ENCODE peak calls at places on chromosomes 4 and X, in four cellular contexts. One of them, this sample, is unnamed. For H3K4me1, the result is how much of the 10 kb centered on the place peaks cover.

GRCh38 chr4:8874003-8874895 is 2.6 kb upstream of the HMX1 start:
- DNase-seq in fibroblast of lung: no peak
- DNase-seq in CD8-positive, alpha-beta T cell: no peak
- DNase-seq in heart left ventricle: no peak
- DNase-seq in this sample: no peak

GRCh38 chrX:107563851-107564250 is 64.5 kb upstream of the PRPS1 start:
- DNase-seq in fibroblast of lung: no peak
- DNase-seq in CD8-positive, alpha-beta T cell: no peak
- DNase-seq in heart left ventricle: no peak
- DNase-seq in this sample: no peak

GRCh38 chr4:152515678-152516077 is 20.2 kb downstream of the FBXW7 start:
- DNase-seq in CD8-positive, alpha-beta T cell: no peak
- DNase-seq in heart left ventricle: no peak
- DNase-seq in fibroblast of lung: peak
- DNase-seq in this sample: no peak

GRCh38 chr4:4658051-4658450 is 116.2 kb upstream of the STX18 start:
- DNase-seq in CD8-positive, alpha-beta T cell: no peak
- DNase-seq in heart left ventricle: no peak
- DNase-seq in fibroblast of lung: no peak
- DNase-seq in this sample: no peak

GRCh38 chr4:150578745-150579470 is 3.0 kb upstream of the MAB21L2 start:
- DNase-seq in fibroblast of lung: peak
- DNase-seq in heart left ventricle: no peak
- DNase-seq in CD8-positive, alpha-beta T cell: no peak
- DNase-seq in this sample: no peak

GRCh38 chrX:19658030-19658429 is 142.7 kb upstream of the MAP3K15 start:
- DNase-seq in heart left ventricle: no peak
- DNase-seq in CD8-positive, alpha-beta T cell: no peak
- DNase-seq in fibroblast of lung: no peak
- DNase-seq in this sample: no peak

GRCh38 chr4:168743576-168743975 is 246.7 kb downstream of the PALLD start:
- DNase-seq in fibroblast of lung: peak
- DNase-seq in CD8-positive, alpha-beta T cell: no peak
- DNase-seq in heart left ventricle: no peak
- DNase-seq in this sample: no peak

GRCh38 chr4:181611033-181611711 is 632.0 kb upstream of the TENM3 start:
- DNase-seq in fibroblast of lung: peak
- DNase-seq in heart left ventricle: no peak
- DNase-seq in CD8-positive, alpha-beta T cell: no peak
- DNase-seq in this sample: no peak

GRCh38 chr4:122305853-122306252 is 73.0 kb upstream of the ADAD1 start:
- DNase-seq in heart left ventricle: no peak
- DNase-seq in fibroblast of lung: no peak
- DNase-seq in CD8-positive, alpha-beta T cell: no peak
- DNase-seq in this sample: no peak

GRCh38 chrX:108735680-108736508 is 469 bp downstream of the IRS4 start:
- DNase-seq in heart left ventricle: no peak
- DNase-seq in CD8-positive, alpha-beta T cell: no peak
- DNase-seq in fibroblast of lung: peak
- DNase-seq in this sample: no peak

GRCh38 chr4:161356351-161356750 is 807.4 kb downstream of the FSTL5 start:
- DNase-seq in fibroblast of lung: no peak
- DNase-seq in heart left ventricle: no peak
- DNase-seq in CD8-positive, alpha-beta T cell: no peak
- DNase-seq in this sample: no peak

GRCh38 chrX:136318895-136319597 is 18.3 kb downstream of the ADGRG4 start:
- DNase-seq in heart left ventricle: no peak
- DNase-seq in fibroblast of lung: no peak
- DNase-seq in CD8-positive, alpha-beta T cell: no peak
- DNase-seq in this sample: no peak

GRCh38 chr4:112853662-112854256 is 195.7 kb upstream of the ANK2 start:
- DNase-seq in heart left ventricle: no peak
- DNase-seq in fibroblast of lung: peak
- DNase-seq in CD8-positive, alpha-beta T cell: no peak
- DNase-seq in this sample: no peak

GRCh38 chr4:151226004-151226932 is 50.7 kb upstream of the PRSS48 start:
- DNase-seq in heart left ventricle: no peak
- DNase-seq in fibroblast of lung: peak
- DNase-seq in CD8-positive, alpha-beta T cell: no peak
- DNase-seq in this sample: no peak

GRCh38 chr4:80361329-80361900 is 25.9 kb downstream of the CFAP299 start:
- DNase-seq in CD8-positive, alpha-beta T cell: no peak
- DNase-seq in heart left ventricle: no peak
- DNase-seq in fibroblast of lung: peak
- DNase-seq in this sample: no peak

GRCh38 chr4:122759639-122760310 is 27.3 kb downstream of the BBS12 start:
- DNase-seq in CD8-positive, alpha-beta T cell: no peak
- DNase-seq in heart left ventricle: no peak
- DNase-seq in fibroblast of lung: peak
- DNase-seq in this sample: no peak

GRCh38 chr4:119656342-119656741 is 27.7 kb upstream of the PDE5A start:
- DNase-seq in CD8-positive, alpha-beta T cell: no peak
- DNase-seq in fibroblast of lung: no peak
- DNase-seq in heart left ventricle: no peak
- DNase-seq in this sample: no peak

GRCh38 chr4:94436512-94436911 is 15.2 kb upstream of the PDLIM5 start:
- DNase-seq in heart left ventricle: no peak
- DNase-seq in CD8-positive, alpha-beta T cell: no peak
- DNase-seq in fibroblast of lung: no peak
- DNase-seq in this sample: no peak

GRCh38 chrX:149074429-149074828 is 430.7 kb downstream of the IDS start:
- DNase-seq in heart left ventricle: peak
- DNase-seq in fibroblast of lung: peak
- DNase-seq in CD8-positive, alpha-beta T cell: no peak
- DNase-seq in this sample: no peak

GRCh38 chrX:147846676-147847075 is 65.0 kb upstream of the FMR1 start:
- DNase-seq in heart left ventricle: no peak
- DNase-seq in CD8-positive, alpha-beta T cell: no peak
- DNase-seq in fibroblast of lung: no peak
- DNase-seq in this sample: no peak

GRCh38 chr4:2449511-2450392 is 19.2 kb upstream of the RNF4 start:
- DNase-seq in fibroblast of lung: no peak
- DNase-seq in heart left ventricle: no peak
- DNase-seq in CD8-positive, alpha-beta T cell: no peak
- DNase-seq in this sample: no peak

GRCh38 chrX:46770817-46771163 is 11.9 kb upstream of the SLC9A7 start:
- DNase-seq in heart left ventricle: no peak
- DNase-seq in CD8-positive, alpha-beta T cell: no peak
- DNase-seq in fibroblast of lung: peak
- DNase-seq in this sample: no peak

GRCh38 chr4:107094976-107095375 is 58.9 kb upstream of the DKK2 start:
- DNase-seq in fibroblast of lung: no peak
- DNase-seq in heart left ventricle: no peak
- DNase-seq in CD8-positive, alpha-beta T cell: no peak
- DNase-seq in this sample: no peak

GRCh38 chrX:153624196-153625091 is 22.6 kb upstream of the DUSP9 start:
- DNase-seq in CD8-positive, alpha-beta T cell: no peak
- DNase-seq in heart left ventricle: no peak
- DNase-seq in fibroblast of lung: no peak
- DNase-seq in this sample: no peak

GRCh38 chr4:134145369-134145768 is 56.2 kb downstream of the PABPC4L start:
- DNase-seq in heart left ventricle: no peak
- DNase-seq in fibroblast of lung: no peak
- DNase-seq in CD8-positive, alpha-beta T cell: no peak
- DNase-seq in this sample: no peak

GRCh38 chr4:184744251-184744650 is 10.4 kb upstream of the CENPU start:
- DNase-seq in CD8-positive, alpha-beta T cell: no peak
- DNase-seq in heart left ventricle: no peak
- DNase-seq in fibroblast of lung: no peak
- DNase-seq in this sample: no peak

GRCh38 chrX:856901-857300 is 226.3 kb downstream of the SHOX start:
- DNase-seq in CD8-positive, alpha-beta T cell: no peak
- DNase-seq in heart left ventricle: no peak
- DNase-seq in fibroblast of lung: no peak
- DNase-seq in this sample: no peak

GRCh38 chr4:150078996-150079581 is 844 bp downstream of the DCLK2 start:
- DNase-seq in heart left ventricle: peak
- DNase-seq in fibroblast of lung: peak
- DNase-seq in CD8-positive, alpha-beta T cell: no peak
- DNase-seq in this sample: no peak

GRCh38 chrX:46381630-46382029 is 163.6 kb downstream of the ZNF674 start:
- DNase-seq in heart left ventricle: no peak
- DNase-seq in CD8-positive, alpha-beta T cell: peak
- DNase-seq in fibroblast of lung: no peak
- DNase-seq in this sample: no peak

GRCh38 chr4:52877694-52878093 is 15.6 kb downstream of the RASL11B start:
- DNase-seq in heart left ventricle: no peak
- DNase-seq in CD8-positive, alpha-beta T cell: no peak
- DNase-seq in fibroblast of lung: no peak
- DNase-seq in this sample: no peak

GRCh38 chrX:119687661-119688413 is 5.1 kb downstream of the SEPTIN6 start:
- DNase-seq in CD8-positive, alpha-beta T cell: no peak
- DNase-seq in fibroblast of lung: no peak
- DNase-seq in heart left ventricle: no peak
- DNase-seq in this sample: no peak

GRCh38 chr4:139819082-139819481 is 153.5 kb downstream of the MGST2 start:
- DNase-seq in CD8-positive, alpha-beta T cell: no peak
- DNase-seq in heart left ventricle: no peak
- DNase-seq in fibroblast of lung: no peak
- DNase-seq in this sample: no peak
- H3K4me1 ChIP-seq in CD8-positive, alpha-beta T cell: under half
- H3K4me1 ChIP-seq in heart left ventricle: under half
- H3K4me1 ChIP-seq in fibroblast of lung: under half
- H3K4me1 ChIP-seq in this sample: under half

GRCh38 chrX:11427082-11428033 is 134.1 kb downstream of the AMELX start:
- DNase-seq in fibroblast of lung: peak
- DNase-seq in heart left ventricle: peak
- DNase-seq in CD8-positive, alpha-beta T cell: no peak
- DNase-seq in this sample: no peak
- H3K27ac ChIP-seq in fibroblast of lung: peak
- H3K27ac ChIP-seq in heart left ventricle: peak
- H3K27ac ChIP-seq in CD8-positive, alpha-beta T cell: no peak
- H3K27ac ChIP-seq in this sample: peak

GRCh38 chr4:7209699-7210098 is 17.4 kb downstream of the SORCS2 start:
- DNase-seq in fibroblast of lung: no peak
- DNase-seq in CD8-positive, alpha-beta T cell: no peak
- DNase-seq in heart left ventricle: no peak
- DNase-seq in this sample: no peak

GRCh38 chr4:7212921-7213320 is 20.6 kb downstream of the SORCS2 start:
- DNase-seq in CD8-positive, alpha-beta T cell: no peak
- DNase-seq in heart left ventricle: no peak
- DNase-seq in fibroblast of lung: no peak
- DNase-seq in this sample: no peak

GRCh38 chr4:7212101-7212674 is 19.9 kb downstream of the SORCS2 start:
- DNase-seq in heart left ventricle: no peak
- DNase-seq in CD8-positive, alpha-beta T cell: no peak
- DNase-seq in fibroblast of lung: no peak
- DNase-seq in this sample: no peak

GRCh38 chr4:7208509-7209451 is 16.4 kb downstream of the SORCS2 start:
- DNase-seq in CD8-positive, alpha-beta T cell: no peak
- DNase-seq in heart left ventricle: no peak
- DNase-seq in fibroblast of lung: no peak
- DNase-seq in this sample: no peak

DNA sequence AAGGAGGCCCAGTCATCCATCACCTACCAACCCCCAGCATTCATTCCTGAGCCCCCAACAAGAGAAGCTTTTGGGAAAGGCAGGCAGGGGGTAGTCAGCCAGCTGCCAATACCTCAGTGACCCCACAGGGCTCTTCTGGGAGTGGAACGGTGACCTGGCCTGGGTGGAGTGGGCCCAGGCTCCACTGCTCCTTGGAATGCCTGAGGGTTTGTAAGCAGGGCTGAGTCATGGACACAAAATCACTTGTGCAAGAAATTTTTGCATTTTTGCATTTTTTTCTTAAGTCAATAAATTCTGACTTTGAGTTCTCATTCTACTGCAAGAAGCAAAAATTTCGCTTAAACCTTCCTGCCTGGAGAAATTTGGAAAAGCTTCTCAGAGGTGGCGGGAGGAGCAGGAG is 18.5 kb downstream of the SORCS2 start:
- DNase-seq in CD8-positive, alpha-beta T cell: no peak
- DNase-seq in heart left ventricle: no peak
- DNase-seq in fibroblast of lung: peak
- DNase-seq in this sample: no peak
- H3K4me1 ChIP-seq in CD8-positive, alpha-beta T cell: under half
- H3K4me1 ChIP-seq in heart left ventricle: under half
- H3K4me1 ChIP-seq in fibroblast of lung: under half
- H3K4me1 ChIP-seq in this sample: under half

DNA sequence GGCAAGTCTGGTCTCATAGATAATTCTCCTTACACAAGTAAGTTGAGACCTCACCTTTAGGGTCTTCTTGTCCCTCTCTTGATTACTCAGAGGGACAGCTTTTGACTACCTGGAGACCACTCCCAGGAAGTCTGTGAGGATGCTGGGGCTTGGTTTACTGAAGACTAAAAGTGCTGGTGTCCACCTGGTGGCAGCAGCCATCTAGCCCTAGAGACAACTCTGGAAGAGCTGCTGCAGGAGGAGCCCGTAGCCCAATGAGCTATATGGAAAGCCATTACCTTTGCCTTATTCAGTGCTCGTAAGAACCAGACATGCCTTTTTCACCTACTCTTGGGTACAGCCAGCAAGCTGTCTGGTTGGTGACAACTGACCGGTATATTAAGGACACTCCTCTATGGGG is 7.3 kb downstream of the FGFBP2 start:
- DNase-seq in CD8-positive, alpha-beta T cell: no peak
- DNase-seq in fibroblast of lung: peak
- DNase-seq in heart left ventricle: no peak
- DNase-seq in this sample: no peak
- H3K27ac ChIP-seq in CD8-positive, alpha-beta T cell: no peak
- H3K27ac ChIP-seq in fibroblast of lung: no peak
- H3K27ac ChIP-seq in heart left ventricle: no peak
- H3K27ac ChIP-seq in this sample: no peak